ENCODE peak calls at places on chromosome 10, in nine cellular contexts. D is OCI-LY7, Q is left ventricle myocardium inferior, S is upper lobe of right lung, U is psoas muscle, O is Caco-2, X is heart left ventricle, F is hepatocyte, Z is PC-9. H is an unnamed sample.

GRCh38 chr10:121899727-121900126 is 28.1 kb downstream of the ATE1 start:
- DNase-seq in S (no peak), Z (no peak), D (no peak), Q (no peak), O (no peak), X (no peak), F (no peak), U (no peak), H (no peak)

GRCh38 chr10:5078781-5079180 is 15.4 kb upstream of the AKR1C3 start:
- DNase-seq in D (no peak), U (no peak), Q (no peak), S (no peak), Z (peak; percentile 88), X (no peak), F (no peak), O (no peak), H (no peak)

GRCh38 chr10:514137-514671 is 175.3 kb downstream of the DIP2C start:
- DNase-seq in Z (no peak), S (peak; percentile 73), F (no peak), X (peak; percentile 48), O (no peak), Q (peak; percentile 29), U (no peak), D (peak; percentile 89), H (no peak)

GRCh38 chr10:118564114-118564513 is 31.3 kb downstream of the PRLHR start:
- DNase-seq in D (no peak), Z (no peak), F (no peak), U (no peak), S (no peak), Q (no peak), X (no peak), O (no peak), H (no peak)

GRCh38 chr10:76049581-76050290 is 618.3 kb downstream of the LRMDA start:
- DNase-seq in U (no peak), Z (no peak), Q (no peak), D (no peak), S (no peak), F (no peak), O (no peak), X (no peak), H (no peak)

GRCh38 chr10:127990846-127991542 is 84.1 kb downstream of the PTPRE start:
- DNase-seq in X (no peak), O (no peak), Z (peak; percentile 87), D (no peak), U (no peak), S (peak; percentile 42), F (peak; percentile 45), Q (no peak), H (no peak)

GRCh38 chr10:34721201-34721840 is 93.8 kb downstream of the PARD3 start:
- DNase-seq in O (no peak), Z (peak; percentile 64), D (no peak), F (no peak), U (no peak), S (no peak), X (no peak), Q (no peak), H (no peak)

GRCh38 chr10:77070892-77071595 is 566.6 kb downstream of the KCNMA1 start:
- DNase-seq in O (no peak), D (no peak), U (peak; percentile 89), S (no peak), X (peak; percentile 34), F (no peak), Q (peak; percentile 68), Z (no peak), H (no peak)

GRCh38 chr10:109374215-109374614 is 549.1 kb downstream of the XPNPEP1 start:
- DNase-seq in D (no peak), Q (no peak), F (no peak), U (no peak), S (no peak), X (no peak), Z (peak; percentile 37), O (no peak), H (no peak)

GRCh38 chr10:124125305-124126116 is 32.1 kb upstream of the CHST15 start:
- DNase-seq in S (no peak), Z (peak; percentile 78), F (peak; percentile 26), D (peak; percentile 82), O (no peak), Q (no peak), U (no peak), X (no peak), H (no peak)

GRCh38 chr10:22849077-22849810 is 78.6 kb upstream of the ARMC3 start:
- DNase-seq in F (peak; percentile 36), O (no peak), S (peak; percentile 73), U (peak; percentile 87), Z (no peak), X (peak; percentile 92), D (no peak), Q (peak; percentile 89), H (no peak)

GRCh38 chr10:15265558-15265957 is 97.1 kb upstream of the NMT2 start:
- DNase-seq in Z (no peak), S (no peak), Q (no peak), F (no peak), U (no peak), D (no peak), O (no peak), X (no peak), H (no peak)

GRCh38 chr10:121088524-121088923 is 237.4 kb downstream of the WDR11 start:
- DNase-seq in X (no peak), Q (no peak), F (peak; percentile 67), D (no peak), U (no peak), S (no peak), O (peak; percentile 72), Z (no peak), H (peak; percentile 46)

GRCh38 chr10:35006836-35007235 is 83.3 kb downstream of the CUL2 start:
- DNase-seq in U (no peak), D (no peak), O (no peak), X (no peak), S (no peak), Q (no peak), F (no peak), Z (no peak), H (no peak)

GRCh38 chr10:101779544-101780186 is 3.6 kb downstream of the NPM3 start:
- DNase-seq in Z (no peak), X (peak; percentile 81), U (peak; percentile 91), F (peak; percentile 90), S (peak; percentile 93), Q (peak; percentile 79), D (peak; percentile 77), O (peak; percentile 48), H (peak; percentile 87)

GRCh38 chr10:43235070-43235900 is 31.6 kb downstream of the RASGEF1A start:
- DNase-seq in D (no peak), F (no peak), O (no peak), Z (peak; percentile 44), X (peak; percentile 14), U (peak; percentile 19), S (peak; percentile 48), Q (peak; percentile 7), H (peak; percentile 0)

GRCh38 chr10:58665361-58665760 is 152.7 kb downstream of the BICC1 start:
- DNase-seq in D (no peak), Q (no peak), O (no peak), F (no peak), X (no peak), Z (no peak), S (no peak), U (no peak), H (no peak)

GRCh38 chr10:84825330-84825729 is 496.9 kb downstream of the CCSER2 start:
- DNase-seq in U (no peak), Q (peak; percentile 22), D (no peak), F (peak; percentile 56), X (peak; percentile 67), Z (no peak), O (peak; percentile 18), S (no peak), H (no peak)

GRCh38 chr10:112722758-112723157 is 227.3 kb upstream of the TCF7L2 start:
- DNase-seq in F (no peak), U (no peak), D (no peak), Z (no peak), X (no peak), O (no peak), S (no peak), Q (no peak), H (no peak)
- H3K36me3 ChIP-seq in F (no peaks in the 10 kb centered on the region), U (no peaks in the 10 kb centered on the region), D (no peaks in the 10 kb centered on the region), Z (no peaks in the 10 kb centered on the region), X (no peaks in the 10 kb centered on the region), O (no peaks in the 10 kb centered on the region), S (no peaks in the 10 kb centered on the region), Q (no peaks in the 10 kb centered on the region), H (no peaks in the 10 kb centered on the region)

DNA sequence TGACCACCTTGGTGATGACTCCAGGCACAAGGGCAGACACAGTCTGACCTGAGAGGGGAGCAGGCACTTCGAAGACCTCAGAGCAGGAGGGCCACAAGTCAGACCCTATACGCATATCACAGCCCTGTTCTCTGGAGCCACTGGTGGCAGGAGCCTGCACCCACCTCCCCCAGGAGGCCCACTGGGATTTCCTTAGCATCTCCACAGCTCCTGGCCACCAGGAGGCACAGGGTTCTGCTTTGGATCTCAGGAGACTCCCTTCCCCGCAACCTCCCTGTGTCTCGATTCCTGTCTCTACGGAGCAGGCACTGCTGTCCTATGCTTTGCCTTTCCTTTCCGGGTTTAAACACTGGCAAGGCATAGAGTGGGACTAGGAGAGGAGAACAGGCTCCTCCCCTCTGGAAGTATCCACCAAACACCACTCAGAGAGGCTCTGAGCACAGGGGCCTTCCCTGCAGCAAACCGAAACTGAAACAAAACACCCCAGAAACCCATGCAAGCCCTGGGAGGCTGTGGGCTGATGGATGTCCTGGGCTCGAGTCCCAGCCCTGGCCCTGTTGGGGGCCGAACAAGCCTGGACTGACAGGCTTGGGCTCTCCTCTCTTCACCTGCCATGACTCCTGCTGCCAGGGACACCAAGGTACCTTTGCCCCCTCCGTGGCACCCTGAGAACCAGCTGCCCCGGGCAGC is 166.3 kb downstream of the NEURL1 start:
- DNase-seq in U (no peak), D (no peak), O (no peak), Q (peak; percentile 59), X (peak; percentile 77), S (peak; percentile 77), F (peak; percentile 73), Z (peak; percentile 50), H (no peak)
- TF ChIP-seq CTCF in U (no peak), D (no peak), O (no peak), Q (no peak), X (no peak), S (no peak), F (peak; percentile 8), Z (no peak), H (no peak)

DNA sequence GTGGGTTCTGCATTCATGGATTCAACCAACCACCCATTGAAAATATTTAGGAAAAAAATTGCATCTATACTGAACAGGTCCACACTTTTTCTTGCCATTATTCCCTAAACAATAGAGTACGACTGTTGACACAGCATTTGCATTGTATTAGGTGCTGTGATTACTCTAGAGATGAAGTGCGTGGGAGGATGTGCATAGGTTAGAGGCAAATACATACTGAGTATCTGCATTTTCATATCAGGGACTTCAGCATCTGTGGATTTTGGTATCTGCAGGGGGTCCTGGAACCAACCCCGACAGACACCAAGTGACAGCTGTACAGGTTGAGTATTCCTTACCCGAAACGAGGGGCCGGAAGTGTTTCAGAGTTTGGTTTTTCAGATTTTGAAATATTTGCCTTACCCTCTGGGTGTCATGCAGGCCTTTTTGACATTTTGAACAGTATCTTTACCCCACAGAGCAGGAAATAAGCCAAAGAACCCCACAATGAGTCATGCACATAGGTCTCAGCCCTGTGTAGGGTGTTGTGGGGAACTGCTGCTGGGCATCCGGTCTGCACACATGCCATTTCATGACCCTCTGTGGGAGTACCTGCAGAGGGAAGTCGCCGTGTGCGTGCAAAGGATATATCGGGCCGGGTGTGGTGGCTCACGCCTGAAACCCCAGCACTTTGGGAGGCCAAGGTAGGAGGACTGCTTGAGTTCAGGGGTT is 14.5 kb downstream of the NUDT5 start:
- DNase-seq in O (no peak), F (no peak), Q (no peak), X (no peak), D (no peak), S (peak; percentile 65), U (no peak), Z (no peak), H (no peak)
- H3K36me3 ChIP-seq in O (peaks cover 2% of the 10 kb centered on the region), F (no peaks in the 10 kb centered on the region), Q (peaks cover 80% of the 10 kb centered on the region), X (peaks cover 75% of the 10 kb centered on the region), D (peaks cover 86% of the 10 kb centered on the region), S (peaks cover 91% of the 10 kb centered on the region), U (peaks cover 83% of the 10 kb centered on the region), Z (no peaks in the 10 kb centered on the region), H (peaks cover 49% of the 10 kb centered on the region)

GRCh38 chr10:86349474-86349873 is 17.1 kb downstream of the GRID1 start:
- DNase-seq in U (peak; percentile 4), Q (no peak), Z (no peak), S (peak; percentile 41), F (no peak), O (peak; percentile 68), X (peak; percentile 26), D (peak; percentile 78), H (peak; percentile 74)
- TF ChIP-seq CTCF in U (no peak), Q (no peak), Z (no peak), S (no peak), F (peak; percentile 41), O (peak; percentile 99), X (no peak), D (peak; percentile 90), H (peak; percentile 99)

H was measured in BE2C.